ENCODE peak calls at places on chromosomes 3 and 15, in nine cellular contexts. O, J, C, Y, D, I, T, G and H are unnamed samples. For H3K27me3 and H3K9me3, the result is how much of the 10 kb centered on the place peaks cover.

GRCh38 chr15:27234593-27234992 is 263.6 kb downstream of the GABRG3 start:
- DNase-seq in O (no peak), J (no peak), C (no peak), Y (no peak), D (no peak), I (no peak), T (no peak), G (no peak), H (no peak)

GRCh38 chr15:44183363-44183762 is 11.7 kb downstream of the FRMD5 start:
- DNase-seq in O (no peak), J (no peak), C (no peak), Y (no peak), D (no peak), I (no peak), T (no peak), G (no peak), H (no peak)

GRCh38 chr15:31437686-31438085 is 111.1 kb downstream of the KLF13 start:
- DNase-seq in O (no peak), J (no peak), C (no peak), Y (no peak), D (peak), I (no peak), T (no peak), G (peak), H (no peak)

GRCh38 chr15:38058596-38059075 is 124.2 kb downstream of the TMCO5A start:
- DNase-seq in O (peak), J (no peak), C (no peak), Y (no peak), D (no peak), I (no peak), T (no peak), G (no peak), H (no peak)

GRCh38 chr15:63044077-63044644 is 1.6 kb downstream of the TPM1 start:
- DNase-seq in O (no peak), J (no peak), C (no peak), Y (no peak), D (peak), I (no peak), T (no peak), G (no peak), H (no peak)

GRCh38 chr3:175193815-175194518 is 334.8 kb downstream of the NAALADL2 start:
- DNase-seq in O (no peak), J (no peak), C (no peak), Y (no peak), D (peak), I (no peak), T (no peak), G (no peak), H (no peak)

GRCh38 chr3:132135628-132136333 is 101.0 kb upstream of the CPNE4 start:
- DNase-seq in O (peak), J (no peak), C (no peak), Y (no peak), D (peak), I (peak), T (no peak), G (no peak), H (no peak)

GRCh38 chr15:40029979-40030893 is 8.7 kb downstream of the SRP14 start:
- DNase-seq in O (no peak), J (no peak), C (no peak), Y (no peak), D (no peak), I (no peak), T (peak), G (peak), H (no peak)

GRCh38 chr15:91338763-91339162 is 238.7 kb downstream of the SV2B start:
- DNase-seq in O (peak), J (no peak), C (no peak), Y (no peak), D (no peak), I (peak), T (peak), G (no peak), H (no peak)

GRCh38 chr15:71743861-71744382 is 66.4 kb upstream of the NR2E3 start:
- DNase-seq in O (no peak), J (peak), C (peak), Y (no peak), D (no peak), I (peak), T (peak), G (peak), H (peak)

GRCh38 chr3:134904333-134904771 is 109.3 kb downstream of the EPHB1 start:
- DNase-seq in O (no peak), J (no peak), C (no peak), Y (no peak), D (no peak), I (no peak), T (peak), G (peak), H (no peak)

GRCh38 chr15:92454525-92455105 is 60.9 kb downstream of the ST8SIA2 start:
- DNase-seq in O (no peak), J (no peak), C (no peak), Y (no peak), D (no peak), I (no peak), T (no peak), G (no peak), H (no peak)

GRCh38 chr15:44735482-44736260 is 657 bp upstream of the TRIM69 start:
- DNase-seq in O (no peak), J (peak), C (no peak), Y (no peak), D (no peak), I (no peak), T (peak), G (no peak), H (peak)

GRCh38 chr3:114892117-114892870 is 254.8 kb downstream of the ZBTB20 start:
- DNase-seq in O (no peak), J (no peak), C (no peak), Y (no peak), D (no peak), I (no peak), T (no peak), G (no peak), H (no peak)

GRCh38 chr15:73650387-73651126 is 17.4 kb upstream of the NPTN start:
- DNase-seq in O (no peak), J (no peak), C (no peak), Y (no peak), D (peak), I (no peak), T (no peak), G (no peak), H (no peak)

GRCh38 chr3:39262842-39263241 is 17.0 kb downstream of the CX3CR1 start:
- DNase-seq in O (no peak), J (no peak), C (no peak), Y (no peak), D (no peak), I (no peak), T (no peak), G (no peak), H (no peak)

GRCh38 chr3:127525373-127525772 is 65.2 kb downstream of the TPRA1 start:
- DNase-seq in O (no peak), J (no peak), C (no peak), Y (no peak), D (peak), I (peak), T (no peak), G (no peak), H (no peak)

GRCh38 chr15:81407679-81408078 is 33.7 kb upstream of the TMC3 start:
- DNase-seq in O (no peak), J (no peak), C (no peak), Y (peak), D (no peak), I (no peak), T (no peak), G (no peak), H (no peak)

GRCh38 chr3:70431906-70432305 is 119.5 kb upstream of the MDFIC2 start:
- DNase-seq in O (no peak), J (no peak), C (no peak), Y (no peak), D (no peak), I (no peak), T (no peak), G (no peak), H (no peak)

GRCh38 chr15:61680260-61681037 is 379.8 kb downstream of the VPS13C start:
- DNase-seq in O (no peak), J (no peak), C (no peak), Y (no peak), D (no peak), I (no peak), T (no peak), G (no peak), H (no peak)

GRCh38 chr15:81008312-81008711 is 7.6 kb downstream of the TLNRD1 start:
- DNase-seq in O (no peak), J (no peak), C (no peak), Y (no peak), D (no peak), I (no peak), T (no peak), G (no peak), H (no peak)

GRCh38 chr3:138381413-138381901 is 33.1 kb downstream of the MRAS start:
- DNase-seq in O (no peak), J (peak), C (peak), Y (peak), D (no peak), I (no peak), T (peak), G (no peak), H (peak)

GRCh38 chr3:186825294-186825821 is 17.2 kb upstream of the ADIPOQ start:
- DNase-seq in O (peak), J (no peak), C (peak), Y (no peak), D (peak), I (no peak), T (peak), G (no peak), H (no peak)

GRCh38 chr3:109702252-109702651 is 364.9 kb upstream of the DPPA4 start:
- DNase-seq in O (no peak), J (no peak), C (no peak), Y (no peak), D (peak), I (peak), T (no peak), G (peak), H (no peak)

GRCh38 chr15:62824111-62824737 is 218.3 kb upstream of the TPM1 start:
- DNase-seq in O (no peak), J (no peak), C (no peak), Y (no peak), D (peak), I (no peak), T (no peak), G (no peak), H (no peak)

GRCh38 chr3:176046717-176047116 is 1150.6 kb downstream of the TBL1XR1 start:
- DNase-seq in O (no peak), J (no peak), C (no peak), Y (no peak), D (no peak), I (no peak), T (no peak), G (no peak), H (no peak)

GRCh38 chr3:133568294-133569014 is 5.0 kb upstream of the CDV3 start:
- DNase-seq in O (no peak), J (no peak), C (no peak), Y (no peak), D (peak), I (peak), T (no peak), G (no peak), H (no peak)

GRCh38 chr3:74535281-74535680 is 79.2 kb downstream of the CNTN3 start:
- DNase-seq in O (no peak), J (no peak), C (no peak), Y (no peak), D (no peak), I (no peak), T (no peak), G (no peak), H (no peak)

GRCh38 chr3:186421946-186422345 is 59.9 kb upstream of the DGKG start:
- DNase-seq in O (no peak), J (no peak), C (no peak), Y (no peak), D (no peak), I (no peak), T (no peak), G (no peak), H (no peak)

GRCh38 chr3:120428904-120429303 is 21.9 kb downstream of the FSTL1 start:
- DNase-seq in O (no peak), J (no peak), C (no peak), Y (no peak), D (no peak), I (no peak), T (no peak), G (no peak), H (no peak)

GRCh38 chr3:59446775-59447465 is 397.1 kb upstream of the CFAP20DC start:
- DNase-seq in O (no peak), J (no peak), C (no peak), Y (no peak), D (no peak), I (no peak), T (no peak), G (no peak), H (no peak)

GRCh38 chr3:35067750-35068149 is 571.6 kb upstream of the ARPP21 start:
- DNase-seq in O (no peak), J (no peak), C (no peak), Y (no peak), D (no peak), I (no peak), T (no peak), G (no peak), H (no peak)

DNA sequence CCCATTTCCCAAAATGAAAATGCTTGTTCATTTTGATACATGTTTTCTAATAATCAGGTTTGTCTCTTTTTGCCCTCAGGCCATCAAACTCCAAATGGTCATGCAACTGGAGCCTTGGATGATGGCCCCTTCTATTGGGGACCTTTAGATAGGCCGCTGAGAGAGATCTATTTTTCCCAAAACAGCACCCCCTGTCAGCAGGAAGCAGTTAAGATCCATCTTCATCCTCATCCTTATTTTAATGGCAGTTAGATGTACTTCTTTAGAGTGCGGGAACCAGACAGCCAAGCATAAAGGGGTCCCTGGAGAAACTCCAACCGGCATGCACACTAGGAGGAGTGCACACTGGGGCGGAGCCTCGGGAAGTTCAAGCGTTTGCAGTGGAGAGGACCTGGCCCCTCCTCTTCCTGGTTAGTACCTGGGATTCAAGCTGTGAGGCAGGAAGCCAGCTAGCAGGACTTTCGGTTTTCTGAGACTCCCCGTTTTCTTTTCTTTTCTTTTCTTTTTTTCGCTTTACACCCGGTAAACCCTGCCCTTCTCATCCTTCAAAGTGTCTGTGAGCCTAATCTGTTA is 31.9 kb upstream of the STRIT1 start:
- DNase-seq in O (peak), J (no peak), C (no peak), Y (no peak), D (no peak), I (no peak), T (no peak), G (no peak), H (no peak)
- TF ChIP-seq CTCF in O (peak), J (no peak), C (no peak), Y (no peak), D (peak), I (peak), T (no peak), G (peak), H (no peak)

DNA sequence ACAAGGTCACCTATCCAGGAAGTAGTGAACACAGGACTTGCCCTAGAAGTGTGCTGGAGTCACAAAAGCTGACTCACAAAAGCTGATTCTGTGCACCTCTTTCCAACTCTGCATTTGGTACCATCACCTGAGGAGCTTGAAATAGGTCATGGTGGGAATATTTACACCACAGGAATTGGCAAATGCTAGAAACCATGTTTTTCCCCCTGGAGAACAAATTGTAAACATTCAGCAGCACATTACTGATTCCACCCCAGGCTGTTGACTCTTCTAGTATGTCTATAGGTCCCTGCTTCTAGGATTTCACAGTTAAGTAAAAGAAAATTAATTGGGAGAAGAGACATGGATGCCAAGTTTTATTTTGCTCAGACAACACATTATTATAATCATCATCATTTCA is 24.8 kb downstream of the CACNA2D2 start:
- DNase-seq in O (no peak), J (no peak), C (no peak), Y (no peak), D (no peak), I (no peak), T (no peak), G (no peak), H (no peak)
- H3K27me3 ChIP-seq in O (under half), J (under half), C (under half), Y (under half), D (under half), I (under half), T (under half), G (under half), H (under half)

GRCh38 chr3:100083209-100083608 is 31.1 kb downstream of the FILIP1L start:
- DNase-seq in O (no peak), J (no peak), C (no peak), Y (no peak), D (no peak), I (no peak), T (no peak), G (no peak), H (no peak)
- H3K9me3 ChIP-seq in O (under half), J (under half), C (under half), Y (under half), D (under half), I (under half), T (under half), G (under half), H (under half)

DNA sequence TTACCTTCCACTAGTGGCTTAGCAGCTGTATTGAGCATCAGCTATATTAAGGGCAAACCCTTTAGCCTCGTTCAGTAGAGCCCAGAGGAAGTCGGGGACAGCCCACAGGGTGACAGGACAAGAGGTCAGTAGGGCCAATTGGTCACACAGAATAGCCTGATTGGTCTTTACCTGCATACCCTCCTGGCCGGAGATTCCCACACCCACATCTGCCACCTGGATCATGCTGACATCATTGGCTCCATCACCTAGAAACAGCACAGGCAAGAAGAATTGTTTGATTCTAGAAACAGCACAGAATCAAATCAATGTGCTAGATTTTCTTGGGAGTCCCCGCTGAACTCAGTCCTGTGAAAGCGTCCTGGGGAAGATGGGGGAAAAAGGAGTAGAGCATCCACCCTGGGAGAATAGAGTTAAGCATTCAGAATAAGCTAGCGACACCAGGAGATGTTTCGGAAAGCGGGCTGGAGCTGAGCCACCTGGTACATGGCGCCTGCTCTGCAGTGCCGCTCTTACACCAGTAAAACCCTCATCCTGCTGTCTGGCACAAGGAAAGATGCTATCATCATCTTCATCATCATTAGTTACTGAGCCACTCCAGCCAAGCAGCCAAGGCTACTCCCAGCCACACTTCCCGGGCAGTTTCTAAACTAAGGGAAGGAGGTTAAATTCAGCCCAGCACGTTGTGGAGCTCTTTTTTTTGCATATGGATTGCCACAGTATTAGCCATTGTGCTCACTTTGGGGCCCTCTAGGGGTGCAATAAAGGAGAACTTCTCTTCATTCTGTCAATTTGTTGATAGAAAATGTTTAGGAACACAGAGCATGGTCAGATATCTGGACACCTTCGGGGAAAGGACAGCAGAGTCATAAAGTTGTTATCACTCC is 171.3 kb downstream of the ATP10A start:
- DNase-seq in O (no peak), J (no peak), C (peak), Y (no peak), D (peak), I (no peak), T (no peak), G (no peak), H (peak)
- TF ChIP-seq CTCF in O (peak), J (peak), C (peak), Y (peak), D (peak), I (no peak), T (no peak), G (no peak), H (peak)

GRCh38 chr3:32821686-32822296 is 4.0 kb downstream of the TRIM71 start:
- DNase-seq in O (no peak), J (no peak), C (no peak), Y (peak), D (peak), I (no peak), T (no peak), G (no peak), H (no peak)

GRCh38 chr3:32820971-32821685 is 3.3 kb downstream of the TRIM71 start:
- DNase-seq in O (no peak), J (no peak), C (no peak), Y (no peak), D (peak), I (no peak), T (no peak), G (no peak), H (no peak)

GRCh38 chr3:32819086-32819450 is 1.3 kb downstream of the TRIM71 start:
- DNase-seq in O (no peak), J (no peak), C (no peak), Y (no peak), D (peak), I (no peak), T (no peak), G (no peak), H (no peak)

GRCh38 chr3:32819581-32820348 is 2.0 kb downstream of the TRIM71 start:
- DNase-seq in O (no peak), J (no peak), C (no peak), Y (no peak), D (peak), I (no peak), T (no peak), G (no peak), H (no peak)

GRCh38 chr3:32820430-32820829 is 2.6 kb downstream of the TRIM71 start:
- DNase-seq in O (no peak), J (no peak), C (no peak), Y (no peak), D (peak), I (no peak), T (no peak), G (no peak), H (no peak)
- H3K27me3 ChIP-seq in O (under half), J (half or more), C (under half), Y (half or more), D (half or more), I (under half), T (under half), G (under half), H (under half)

DNA sequence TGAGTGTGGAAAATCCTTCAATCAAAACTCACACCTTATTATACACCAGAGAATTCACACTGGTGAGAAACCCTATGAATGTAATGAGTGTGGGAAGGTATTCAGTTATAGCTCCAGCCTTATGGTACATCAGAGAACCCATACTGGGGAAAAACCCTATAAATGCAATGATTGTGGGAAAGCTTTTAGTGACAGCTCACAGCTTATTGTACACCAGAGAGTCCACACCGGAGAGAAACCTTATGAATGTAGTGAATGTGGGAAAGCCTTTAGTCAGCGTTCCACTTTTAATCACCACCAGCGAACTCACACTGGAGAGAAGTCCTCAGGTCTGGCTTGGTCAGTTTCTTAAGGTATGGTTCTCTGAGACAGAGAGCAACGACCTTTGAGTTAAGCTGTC is 13.7 kb upstream of the ZNF660 start:
- DNase-seq in O (no peak), J (no peak), C (no peak), Y (no peak), D (no peak), I (no peak), T (no peak), G (no peak), H (no peak)
- H3K9me3 ChIP-seq in O (under half), J (under half), C (under half), Y (under half), D (under half), I (under half), T (under half), G (under half), H (under half)

GRCh38 chr15:59399465-59400102 is 26.9 kb upstream of the MYO1E start:
- DNase-seq in O (no peak), J (no peak), C (no peak), Y (no peak), D (no peak), I (no peak), T (no peak), G (no peak), H (no peak)
- TF ChIP-seq CTCF in O (no peak), J (no peak), C (no peak), Y (no peak), D (no peak), I (no peak), T (no peak), G (no peak), H (no peak)